ENCODE peak calls at places on chromosomes 6 and 20, in six cellular contexts. J is adipocyte; T is AG04450; B is CD8-positive, alpha-beta memory T cell; O is CD8-positive, alpha-beta T cell; U is testis. P is an unnamed sample. For H3K27me3, the result is how much of the 10 kb centered on the place peaks cover.

GRCh38 chr6:14083262-14083661 is 34.3 kb upstream of the CD83 start:
- DNase-seq in J (no peak), T (no peak), B (no peak), O (no peak), U (no peak), P (no peak)

GRCh38 chr6:141309295-141309694 is 823.4 kb upstream of the GJE1 start:
- DNase-seq in J (no peak), T (no peak), B (no peak), O (no peak), U (no peak), P (no peak)

GRCh38 chr20:54524849-54525248 is 49.5 kb downstream of the DOK5 start:
- DNase-seq in J (no peak), T (no peak), B (no peak), O (no peak), U (no peak), P (no peak)

GRCh38 chr6:116405663-116406329 is 35.0 kb downstream of the DSE start:
- DNase-seq in J (peak), T (no peak), B (no peak), O (no peak), U (no peak), P (no peak)

GRCh38 chr6:104957301-104958177 is 632 bp downstream of the LIN28B start:
- DNase-seq in J (no peak), T (no peak), B (no peak), O (no peak), U (no peak), P (no peak)

GRCh38 chr20:32440069-32440757 is 82.1 kb downstream of the ASXL1 start:
- DNase-seq in J (no peak), T (no peak), B (no peak), O (no peak), U (no peak), P (no peak)

GRCh38 chr6:37699138-37699766 is 1.6 kb upstream of the MDGA1 start:
- DNase-seq in J (no peak), T (no peak), B (no peak), O (no peak), U (peak), P (peak)

GRCh38 chr6:101918476-101918875 is 525.0 kb downstream of the GRIK2 start:
- DNase-seq in J (no peak), T (no peak), B (no peak), O (no peak), U (no peak), P (no peak)

GRCh38 chr6:91337967-91338366 is 751.1 kb upstream of the MAP3K7 start:
- DNase-seq in J (no peak), T (no peak), B (no peak), O (no peak), U (no peak), P (no peak)

GRCh38 chr20:60935971-60936370 is 316.1 kb upstream of the CDH4 start:
- DNase-seq in J (no peak), T (no peak), B (no peak), O (no peak), U (no peak), P (no peak)

GRCh38 chr20:13205402-13205801 is 15.7 kb upstream of the ISM1 start:
- DNase-seq in J (no peak), T (no peak), B (no peak), O (no peak), U (no peak), P (no peak)

GRCh38 chr6:44678252-44678935 is 290.9 kb downstream of the CDC5L start:
- DNase-seq in J (no peak), T (no peak), B (no peak), O (no peak), U (no peak), P (no peak)

GRCh38 chr6:159952289-159953005 is 16.4 kb upstream of the IGF2R start:
- DNase-seq in J (no peak), T (no peak), B (no peak), O (no peak), U (no peak), P (no peak)

GRCh38 chr6:47405273-47405672 is 72.3 kb upstream of the CD2AP start:
- DNase-seq in J (no peak), T (no peak), B (no peak), O (no peak), U (no peak), P (no peak)

GRCh38 chr6:113600556-113601339 is 256.4 kb upstream of the MARCKS start:
- DNase-seq in J (no peak), T (no peak), B (no peak), O (no peak), U (no peak), P (no peak)

GRCh38 chr6:93424303-93425064 is 5.1 kb upstream of the EPHA7 start:
- DNase-seq in J (peak), T (no peak), B (no peak), O (no peak), U (no peak), P (no peak)

GRCh38 chr20:33298391-33298790 is 15.4 kb downstream of the BPIFB1 start:
- DNase-seq in J (no peak), T (no peak), B (no peak), O (no peak), U (no peak), P (no peak)

GRCh38 chr6:51339108-51339507 is 520.4 kb downstream of the TFAP2B start:
- DNase-seq in J (no peak), T (no peak), B (no peak), O (no peak), U (no peak), P (no peak)

GRCh38 chr6:168274046-168274952 is 45.3 kb downstream of the DACT2 start:
- DNase-seq in J (no peak), T (no peak), B (no peak), O (no peak), U (no peak), P (no peak)
- H3K27me3 ChIP-seq in J (under half), T (under half), B (under half), O (under half), U (under half), P (under half)

GRCh38 chr20:53422039-53422438 is 171.6 kb downstream of the ZNF217 start:
- DNase-seq in J (no peak), T (no peak), B (no peak), O (no peak), U (no peak), P (no peak)
- H3K27me3 ChIP-seq in J (under half), T (under half), B (under half), O (under half), U (under half), P (under half)

GRCh38 chr6:30483677-30484279 is 5.5 kb upstream of the HLA-E start:
- DNase-seq in J (peak), T (no peak), B (peak), O (no peak), U (peak), P (no peak)

GRCh38 chr6:30481213-30481964 is 7.9 kb upstream of the HLA-E start:
- DNase-seq in J (no peak), T (no peak), B (no peak), O (no peak), U (no peak), P (no peak)

GRCh38 chr6:30489081-30490030 is at the start of gene HLA-E:
- DNase-seq in J (peak), T (peak), B (peak), O (peak), U (peak), P (peak)

GRCh38 chr6:30480536-30481156 is 8.7 kb upstream of the HLA-E start:
- DNase-seq in J (no peak), T (no peak), B (peak), O (peak), U (no peak), P (peak)

DNA sequence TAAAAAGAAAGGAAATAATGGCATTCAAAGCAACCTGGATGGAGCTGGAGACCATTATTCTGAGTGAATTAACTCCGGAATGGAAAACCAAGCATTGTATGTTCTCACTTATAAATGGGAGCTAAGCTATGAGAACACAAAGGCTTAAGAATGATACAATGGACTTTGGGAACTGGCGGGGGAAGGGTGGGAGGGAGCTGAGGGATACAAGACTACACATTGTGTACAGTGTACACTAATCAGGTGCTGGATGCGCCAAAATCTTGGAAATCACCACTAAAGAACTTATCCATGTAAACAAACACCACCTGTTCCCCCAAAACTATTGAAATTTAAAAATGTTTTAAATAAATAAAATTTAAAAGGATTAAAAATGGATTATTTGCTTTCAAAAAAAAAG is 4.1 kb upstream of the HLA-E start:
- DNase-seq in J (no peak), T (no peak), B (no peak), O (no peak), U (no peak), P (no peak)
- H3K27me3 ChIP-seq in J (under half), T (under half), B (under half), O (under half), U (under half), P (under half)

GRCh38 chr6:10424005-10424404 is 9.1 kb upstream of the TFAP2A start:
- DNase-seq in J (no peak), T (no peak), B (no peak), O (no peak), U (no peak), P (no peak)
- H3K27me3 ChIP-seq in J (half or more), T (half or more), B (half or more), O (half or more), U (under half), P (under half)

DNA sequence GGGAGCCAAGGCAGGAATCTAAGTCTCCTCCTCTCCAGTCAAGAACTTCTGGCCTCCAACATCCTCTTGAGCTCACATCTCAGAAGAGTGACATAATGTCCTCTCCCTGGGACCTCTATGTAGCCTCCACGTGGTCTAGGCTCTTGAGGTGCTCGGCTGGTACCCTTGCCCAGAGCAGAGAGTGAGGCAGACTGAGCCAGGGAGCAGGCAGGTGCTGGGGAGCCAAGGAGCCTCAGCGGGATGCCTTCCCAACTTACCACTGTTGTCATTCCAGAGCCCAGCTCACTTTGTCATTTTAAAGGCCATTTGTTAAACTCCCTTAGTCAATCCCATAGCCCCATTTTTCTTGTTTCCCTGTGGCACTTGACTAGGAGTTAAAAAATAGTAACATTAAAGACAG is 52.1 kb upstream of the DUSP22 start:
- DNase-seq in J (no peak), T (no peak), B (no peak), O (no peak), U (no peak), P (no peak)
- H3K27me3 ChIP-seq in J (under half), T (under half), B (under half), O (under half), U (under half), P (under half)

GRCh38 chr20:23548408-23548807 is 19.9 kb downstream of the CST9L start:
- DNase-seq in J (no peak), T (no peak), B (no peak), O (no peak), U (no peak), P (no peak)
- H3K27me3 ChIP-seq in J (under half), T (under half), B (under half), O (under half), U (under half), P (under half)

GRCh38 chr6:1607557-1608221 is 2.0 kb upstream of the FOXC1 start:
- DNase-seq in J (no peak), T (no peak), B (no peak), O (no peak), U (no peak), P (no peak)
- H3K27me3 ChIP-seq in J (half or more), T (under half), B (half or more), O (half or more), U (under half), P (under half)

DNA sequence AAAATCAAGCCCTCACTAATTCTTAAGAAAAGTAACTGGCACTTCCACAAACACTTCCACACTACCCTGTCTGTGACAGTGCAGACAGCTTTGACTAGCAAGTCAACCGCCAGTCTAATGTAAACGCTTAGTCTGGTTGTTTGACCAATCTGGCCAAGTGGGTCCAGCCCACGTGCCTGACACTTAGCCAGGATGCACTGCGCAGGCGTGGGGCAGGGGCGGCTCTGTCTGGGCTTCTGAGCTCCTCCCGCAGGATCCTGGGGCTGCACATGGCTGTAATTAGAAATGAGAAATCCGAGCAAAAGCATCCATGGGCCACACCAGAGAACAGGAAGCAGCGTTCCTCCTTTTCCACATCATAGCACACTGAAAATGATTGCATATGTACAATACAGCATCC is 424.1 kb downstream of the FOXA2 start:
- DNase-seq in J (no peak), T (no peak), B (no peak), O (no peak), U (peak), P (no peak)
- H3K27me3 ChIP-seq in J (under half), T (under half), B (under half), O (under half), U (under half), P (under half)

GRCh38 chr20:62724692-62725595 is 16.3 kb downstream of the NTSR1 start:
- DNase-seq in J (no peak), T (no peak), B (no peak), O (no peak), U (no peak), P (no peak)
- H3K27me3 ChIP-seq in J (half or more), T (half or more), B (under half), O (under half), U (under half), P (under half)

GRCh38 chr20:62470003-62470402 is 5.8 kb downstream of the GATA5 start:
- DNase-seq in J (no peak), T (no peak), B (no peak), O (no peak), U (no peak), P (no peak)
- H3K27me3 ChIP-seq in J (half or more), T (half or more), B (under half), O (under half), U (under half), P (under half)

P was measured in CD4-positive, CD25-positive, alpha-beta regulatory T cell.